ENCODE peak calls at places on chromosomes 13 and 19, in six cellular contexts. C, U, O, E, S and Y are unnamed samples.

GRCh38 chr13:44814836-44815235 is 174.4 kb downstream of the NUFIP1 start:
- DNase-seq in C (no peak), U (no peak), O (no peak), E (no peak), S (no peak), Y (no peak)

GRCh38 chr13:51222510-51223283 is 499 bp downstream of the FAM124A start:
- DNase-seq in C (no peak), U (peak), O (peak), E (no peak), S (no peak), Y (no peak)

GRCh38 chr13:89923052-89923451 is 1424.4 kb upstream of the MIR17HG start:
- DNase-seq in C (no peak), U (peak), O (no peak), E (no peak), S (no peak), Y (no peak)

GRCh38 chr19:34432797-34433196 is 4.6 kb downstream of the UBA2 start:
- DNase-seq in C (no peak), U (no peak), O (no peak), E (no peak), S (peak), Y (peak)

GRCh38 chr19:15417699-15418098 is 1.1 kb downstream of the AKAP8L start:
- DNase-seq in C (no peak), U (peak), O (no peak), E (no peak), S (peak), Y (no peak)

GRCh38 chr13:46211521-46212351 is at the start of gene LRRC63:
- DNase-seq in C (peak), U (peak), O (peak), E (peak), S (peak), Y (peak)

GRCh38 chr13:113644800-113645199 is 13.2 kb downstream of the ATP4B start:
- DNase-seq in C (no peak), U (no peak), O (no peak), E (no peak), S (no peak), Y (no peak)

GRCh38 chr13:105196052-105196451 is 1339.4 kb downstream of the EFNB2 start:
- DNase-seq in C (no peak), U (peak), O (no peak), E (no peak), S (no peak), Y (no peak)

GRCh38 chr19:4051175-4052101 is 15.3 kb downstream of the ZBTB7A start:
- DNase-seq in C (no peak), U (peak), O (peak), E (no peak), S (no peak), Y (no peak)